ENCODE peak calls at places on chromosome 15, in six cellular contexts. Z is H9, E is neuronal stem cell, L is mesendoderm, G is IMR-90, J is H1. R is an unnamed sample.

GRCh38 chr15:87369269-87369668 is 887.3 kb downstream of the NTRK3 start:
- DNase-seq in Z (no peak), L (peak; percentile 81), E (no peak), J (no peak), G (peak; percentile 93), R (peak; percentile 77)

GRCh38 chr15:81308260-81308659 is 15.7 kb downstream of the STARD5 start:
- DNase-seq in J (no peak), L (no peak), Z (no peak), E (no peak), G (no peak), R (no peak)

GRCh38 chr15:51883436-51883835 is 54.0 kb downstream of the TMOD3 start:
- DNase-seq in G (peak; percentile 75), J (no peak), E (no peak), Z (no peak), L (no peak), R (peak; percentile 42)

GRCh38 chr15:39581501-39582285 is 814 bp downstream of the THBS1 start:
- DNase-seq in L (peak; percentile 83), G (peak; percentile 65), E (no peak), J (no peak), Z (peak; percentile 71), R (peak; percentile 64)

GRCh38 chr15:41115088-41115651 is 910 bp downstream of the INO80 start:
- DNase-seq in Z (peak; percentile 28), G (peak; percentile 35), J (no peak), E (peak; percentile 38), L (peak; percentile 97), R (peak; percentile 69)

GRCh38 chr15:45378149-45378912 is at the start of gene GATM:
- DNase-seq in L (peak; percentile 90), J (no peak), E (peak; percentile 76), G (peak; percentile 83), Z (peak; percentile 79), R (peak; percentile 89)

GRCh38 chr15:44082558-44083151 is 112.4 kb downstream of the FRMD5 start:
- DNase-seq in Z (no peak), E (no peak), J (no peak), L (no peak), G (peak; percentile 32), R (no peak)

GRCh38 chr15:52481915-52482314 is 46.8 kb downstream of the MYO5A start:
- DNase-seq in J (no peak), L (no peak), E (no peak), G (peak; percentile 84), Z (no peak), R (peak; percentile 57)

GRCh38 chr15:49045691-49046112 is 544 bp downstream of the SECISBP2L start:
- DNase-seq in L (peak; percentile 89), G (peak; percentile 21), E (no peak), Z (no peak), J (no peak), R (peak; percentile 59)

GRCh38 chr15:31977812-31978662 is 52.3 kb upstream of the CHRNA7 start:
- DNase-seq in L (peak; percentile 72), G (peak; percentile 14), J (no peak), Z (peak; percentile 88), E (peak; percentile 65), R (peak; percentile 16)

GRCh38 chr15:82936966-82937647 is 15.4 kb downstream of the HOMER2 start:
- DNase-seq in L (no peak), Z (no peak), J (no peak), G (peak; percentile 6), E (no peak), R (no peak)

GRCh38 chr15:70528270-70528706 is 235.1 kb downstream of the UACA start:
- DNase-seq in L (peak; percentile 63), E (no peak), Z (peak; percentile 13), G (peak; percentile 54), J (no peak), R (peak; percentile 83)

GRCh38 chr15:36370735-36371115 is 208.7 kb upstream of the CDIN1 start:
- DNase-seq in L (peak; percentile 19), G (peak; percentile 88), Z (no peak), E (no peak), J (no peak), R (peak; percentile 62)

GRCh38 chr15:31325432-31325975 is 1.1 kb upstream of the KLF13 start:
- DNase-seq in G (peak; percentile 6), L (peak; percentile 29), E (no peak), Z (no peak), J (no peak), R (no peak)

GRCh38 chr15:101162701-101163483 is 89.0 kb downstream of the CHSY1 start:
- DNase-seq in G (no peak), E (no peak), L (no peak), J (no peak), Z (no peak), R (no peak)

GRCh38 chr15:48609486-48609885 is 36.0 kb downstream of the FBN1 start:
- DNase-seq in E (no peak), G (no peak), J (no peak), Z (no peak), L (no peak), R (no peak)

GRCh38 chr15:39657714-39658113 is 76.8 kb downstream of the THBS1 start:
- DNase-seq in L (no peak), Z (no peak), E (no peak), J (no peak), G (peak; percentile 66), R (peak; percentile 38)

GRCh38 chr15:70324001-70324974 is 226.6 kb upstream of the TLE3 start:
- DNase-seq in E (no peak), J (no peak), G (peak; percentile 30), L (peak; percentile 56), Z (no peak), R (no peak)

GRCh38 chr15:42082832-42083604 is 11.3 kb downstream of the PLA2G4D start:
- DNase-seq in Z (no peak), J (no peak), G (no peak), L (no peak), E (no peak), R (no peak)

GRCh38 chr15:89114974-89115373 is 26.7 kb downstream of the ABHD2 start:
- DNase-seq in L (peak; percentile 58), J (no peak), E (no peak), Z (no peak), G (peak; percentile 84), R (peak; percentile 37)

GRCh38 chr15:40053234-40054055 is 14.5 kb upstream of the SRP14 start:
- DNase-seq in L (no peak), G (no peak), J (no peak), E (no peak), Z (peak; percentile 25), R (no peak)

GRCh38 chr15:90883526-90883931 is 775 bp upstream of the FES start:
- DNase-seq in G (no peak), E (no peak), Z (no peak), L (peak; percentile 58), J (no peak), R (peak; percentile 19)

GRCh38 chr15:27538325-27538724 is 560.8 kb downstream of the OCA2 start:
- DNase-seq in J (no peak), L (no peak), G (no peak), Z (no peak), E (peak; percentile 31), R (no peak)

GRCh38 chr15:62799919-62800318 is 242.6 kb upstream of the TPM1 start:
- DNase-seq in Z (no peak), E (no peak), G (no peak), J (no peak), L (no peak), R (no peak)

GRCh38 chr15:89101302-89102191 is 13.3 kb downstream of the ABHD2 start:
- DNase-seq in L (no peak), Z (no peak), G (peak; percentile 100), E (no peak), J (no peak), R (peak; percentile 97)

GRCh38 chr15:29887719-29888118 is 65.5 kb upstream of the TJP1 start:
- DNase-seq in G (peak; percentile 84), Z (no peak), J (no peak), L (no peak), E (no peak), R (no peak)

GRCh38 chr15:64149424-64150235 is 1.9 kb upstream of the SNX22 start:
- DNase-seq in Z (peak; percentile 64), L (peak; percentile 81), J (no peak), E (no peak), G (no peak), R (peak; percentile 8)

GRCh38 chr15:59963322-59963721 is 40.8 kb upstream of the FOXB1 start:
- DNase-seq in E (no peak), G (no peak), J (no peak), L (no peak), Z (no peak), R (no peak)

GRCh38 chr15:101178414-101178813 is 73.4 kb downstream of the CHSY1 start:
- DNase-seq in Z (no peak), G (no peak), L (no peak), E (no peak), J (no peak), R (no peak)

GRCh38 chr15:51837784-51838183 is 8.3 kb downstream of the TMOD3 start:
- DNase-seq in G (peak; percentile 55), L (no peak), E (no peak), J (no peak), Z (no peak), R (no peak)

GRCh38 chr15:79923068-79923514 is 26.3 kb upstream of the MTHFS start:
- DNase-seq in G (peak; percentile 39), J (peak; percentile 1), L (peak; percentile 77), Z (no peak), E (peak; percentile 39), R (peak; percentile 69)
- H2BK5ac ChIP-seq in G (peak overlapping the region; percentile 73), J (peak overlapping the region; percentile 95), L (peak overlapping the region; percentile 85), Z (no peak overlapping the region), E (peak overlapping the region; percentile 93), R (peak overlapping the region; percentile 53)

GRCh38 chr15:35329521-35329921 is 216.4 kb downstream of the DPH6 start:
- DNase-seq in Z (no peak), E (no peak), G (peak; percentile 8), J (no peak), L (no peak), R (peak; percentile 4)
- H2BK15ac ChIP-seq in Z (no peak overlapping the region), E (no peak overlapping the region), G (no peak overlapping the region), J (no peak overlapping the region), L (no peak overlapping the region), R (no peak overlapping the region)

DNA sequence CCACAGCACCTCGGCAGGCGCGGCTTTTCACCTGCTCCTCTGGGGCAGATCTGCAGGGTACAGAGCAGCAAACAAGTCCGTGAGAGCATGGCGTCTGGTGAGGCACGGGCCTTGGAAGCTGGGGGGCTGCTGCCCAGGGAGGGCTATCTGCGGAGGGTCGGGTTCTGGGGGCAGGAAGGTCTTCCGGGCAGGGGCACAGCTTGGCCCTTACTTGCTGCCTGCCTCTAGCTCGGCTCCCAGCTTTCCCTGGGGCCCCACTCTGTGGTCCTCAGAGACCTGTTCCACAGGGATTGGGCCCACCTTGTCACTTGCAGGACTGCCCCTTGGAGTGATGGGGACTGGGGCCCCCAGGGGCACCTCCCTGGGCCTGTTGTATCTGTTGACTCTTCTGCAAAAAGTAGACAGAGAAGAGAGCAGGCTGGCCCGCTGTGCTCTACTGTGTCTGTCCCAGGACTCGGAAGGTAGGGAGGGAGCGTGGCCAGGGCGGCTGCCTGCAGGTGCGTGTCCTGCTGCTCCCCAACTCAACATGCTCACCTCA is 84.1 kb downstream of the TBC1D2B start:
- DNase-seq in L (no peak), J (no peak), Z (no peak), E (no peak), G (no peak), R (no peak)
- H2BK5ac ChIP-seq in L (no peak overlapping the region), J (no peak overlapping the region), Z (no peak overlapping the region), E (no peak overlapping the region), G (peak overlapping the region; percentile 71), R (peak overlapping the region; percentile 78)

DNA sequence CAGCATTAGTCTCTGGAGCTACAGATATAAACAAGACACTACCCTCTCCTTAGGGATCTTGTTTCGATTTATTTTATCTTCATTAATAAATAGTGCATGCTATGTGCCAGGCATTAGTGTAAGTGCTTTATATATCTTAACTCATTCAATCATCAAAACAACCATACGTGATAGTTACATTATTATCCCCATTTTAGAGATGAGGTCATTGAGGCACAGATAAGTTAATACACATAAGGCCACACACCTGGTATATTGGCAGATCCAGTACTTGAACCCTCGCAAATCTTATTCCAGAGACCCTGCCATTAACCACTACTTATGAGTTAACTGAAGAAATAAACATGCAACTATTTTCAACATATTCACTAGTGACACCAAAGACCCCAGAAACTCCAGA is 25.7 kb upstream of the NR2F2 start:
- DNase-seq in L (no peak), E (no peak), Z (no peak), G (no peak), J (no peak), R (no peak)
- H2BK15ac ChIP-seq in L (no peak overlapping the region), E (no peak overlapping the region), Z (no peak overlapping the region), G (no peak overlapping the region), J (no peak overlapping the region), R (no peak overlapping the region)

R was measured in mesenchymal stem cell.